ENCODE peak calls at places on chromosomes 11 and 22, in five cellular contexts. R is kidney; V is IMR-90; L is aorta; O is CD8-positive, alpha-beta T cell. T is an unnamed sample.

GRCh38 chr11:123559418-123559817 is 95.0 kb downstream of the SCN3B start:
- DNase-seq in R (no peak), V (peak; percentile 36), L (no peak), O (no peak), T (no peak)

GRCh38 chr22:27561301-27561820 is 240.2 kb downstream of the MN1 start:
- DNase-seq in R (no peak), V (no peak), L (no peak), O (no peak), T (no peak)

GRCh38 chr11:44778200-44779100 is 51.7 kb downstream of the TSPAN18 start:
- DNase-seq in R (no peak), V (no peak), L (no peak), O (no peak), T (peak; percentile 39)

GRCh38 chr11:86484164-86484794 is 109.6 kb downstream of the CCDC81 start:
- DNase-seq in R (no peak), V (peak; percentile 100), L (peak; percentile 82), O (no peak), T (no peak)

GRCh38 chr11:32053151-32053550 is 37.7 kb upstream of the RCN1 start:
- DNase-seq in R (no peak), V (no peak), L (no peak), O (no peak), T (no peak)

GRCh38 chr11:126153999-126154398 is 57.5 kb downstream of the RPUSD4 start:
- DNase-seq in R (no peak), V (peak; percentile 92), L (no peak), O (no peak), T (no peak)

GRCh38 chr11:58866788-58867187 is 22.3 kb upstream of the GLYATL2 start:
- DNase-seq in R (no peak), V (peak; percentile 49), L (no peak), O (no peak), T (no peak)

GRCh38 chr11:10490032-10490397 is 35.0 kb downstream of the AMPD3 start:
- DNase-seq in R (no peak), V (no peak), L (no peak), O (no peak), T (peak; percentile 46)

GRCh38 chr11:720642-721346 is 14.8 kb downstream of the EPS8L2 start:
- DNase-seq in R (no peak), V (peak; percentile 29), L (peak; percentile 48), O (no peak), T (no peak)

GRCh38 chr11:45809456-45810395 is 4.8 kb downstream of the SLC35C1 start:
- DNase-seq in R (no peak), V (no peak), L (no peak), O (no peak), T (no peak)

GRCh38 chr11:65438257-65439151 is 15.9 kb downstream of the NEAT1 start:
- DNase-seq in R (no peak), V (peak; percentile 40), L (no peak), O (no peak), T (no peak)

GRCh38 chr11:64419818-64420485 is 61.0 kb downstream of the RPS6KA4 start:
- DNase-seq in R (peak; percentile 14), V (no peak), L (peak; percentile 58), O (no peak), T (no peak)

GRCh38 chr11:57386178-57386945 is 4.1 kb downstream of the PRG2 start:
- DNase-seq in R (no peak), V (no peak), L (no peak), O (no peak), T (no peak)

GRCh38 chr22:24271406-24271760 is 752 bp downstream of the SPECC1L start:
- DNase-seq in R (no peak), V (peak; percentile 12), L (peak; percentile 52), O (no peak), T (no peak)

GRCh38 chr11:133570376-133570775 is 38.1 kb upstream of the OPCML start:
- DNase-seq in R (no peak), V (no peak), L (no peak), O (no peak), T (no peak)

GRCh38 chr11:80593981-80594380 is 1153.2 kb upstream of the TENM4 start:
- DNase-seq in R (no peak), V (peak; percentile 44), L (no peak), O (no peak), T (no peak)

GRCh38 chr11:115612331-115612730 is 108.1 kb upstream of the CADM1 start:
- DNase-seq in R (no peak), V (peak; percentile 50), L (no peak), O (no peak), T (no peak)

GRCh38 chr11:13876423-13876822 is 86.1 kb upstream of the SPON1 start:
- DNase-seq in R (no peak), V (no peak), L (no peak), O (no peak), T (no peak)

GRCh38 chr11:67651976-67652895 is 1.7 kb upstream of the ACY3 start:
- DNase-seq in R (no peak), V (no peak), L (no peak), O (no peak), T (peak; percentile 13)

GRCh38 chr11:124746621-124747243 is 5.3 kb downstream of the VSIG2 start:
- DNase-seq in R (peak; percentile 93), V (peak; percentile 72), L (peak; percentile 79), O (peak; percentile 77), T (peak; percentile 94)

GRCh38 chr11:11243258-11243789 is 109.7 kb downstream of the CSNK2A3 start:
- DNase-seq in R (no peak), V (no peak), L (peak; percentile 72), O (no peak), T (no peak)

GRCh38 chr11:44852952-44853351 is 97.7 kb downstream of the TP53I11 start:
- DNase-seq in R (no peak), V (no peak), L (no peak), O (no peak), T (no peak)

GRCh38 chr11:59607703-59608454 is 7.7 kb downstream of the OSBP start:
- DNase-seq in R (no peak), V (no peak), L (no peak), O (no peak), T (no peak)

GRCh38 chr11:6307879-6308278 is 12.4 kb downstream of the CAVIN3 start:
- DNase-seq in R (no peak), V (peak; percentile 77), L (no peak), O (no peak), T (no peak)

DNA sequence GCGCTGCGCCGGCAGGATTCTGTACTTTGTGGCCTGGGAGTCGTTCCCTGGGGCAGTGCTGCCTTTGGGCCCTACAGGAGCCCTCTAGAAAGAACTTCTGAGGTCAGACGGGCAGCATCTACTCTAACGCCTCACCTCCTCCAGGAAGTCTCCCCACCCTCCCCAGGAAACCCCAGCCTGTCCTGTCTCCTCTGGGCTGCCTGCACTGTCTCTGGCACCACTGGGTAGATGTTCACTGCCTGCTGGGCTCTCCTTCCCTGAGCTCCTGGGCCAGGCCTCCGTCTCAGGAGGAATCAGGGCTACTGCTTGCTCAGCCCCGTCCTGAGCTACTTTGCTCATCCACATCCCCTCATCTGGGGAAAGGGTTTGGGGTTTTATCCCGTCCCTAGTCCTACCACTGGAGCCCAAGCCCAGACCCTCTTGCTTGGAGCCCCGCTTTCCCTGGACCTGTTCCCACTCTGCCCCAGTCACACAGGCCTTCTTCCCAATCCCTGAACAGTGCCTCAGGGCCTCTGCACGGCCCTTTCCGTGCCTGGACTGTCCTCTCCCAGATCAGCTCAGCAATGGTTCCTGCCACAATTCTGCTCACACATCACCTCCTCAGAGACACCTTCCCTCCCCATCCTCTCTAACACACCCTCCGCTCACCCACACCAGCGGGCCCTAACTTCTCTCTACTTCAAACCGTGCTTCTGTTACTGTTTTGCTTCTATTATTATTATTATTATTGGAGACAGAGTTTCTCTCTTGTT is 11.3 kb upstream of the TREH start:
- DNase-seq in R (no peak), V (no peak), L (no peak), O (no peak), T (peak; percentile 56)
- H3K27ac ChIP-seq in R (peak overlapping the region; percentile 80), V (no peak overlapping the region), L (no peak overlapping the region), O (no peak overlapping the region), T (no peak overlapping the region)

GRCh38 chr11:34146411-34146810 is 41.0 kb downstream of the NAT10 start:
- DNase-seq in R (no peak), V (no peak), L (no peak), O (no peak), T (no peak)

GRCh38 chr11:34145073-34145472 is 39.6 kb downstream of the NAT10 start:
- DNase-seq in R (no peak), V (no peak), L (no peak), O (no peak), T (no peak)

GRCh38 chr11:34147581-34147980 is 42.2 kb downstream of the NAT10 start:
- DNase-seq in R (peak; percentile 17), V (no peak), L (no peak), O (no peak), T (no peak)

GRCh38 chr11:34146866-34147265 is 41.4 kb downstream of the NAT10 start:
- DNase-seq in R (peak; percentile 13), V (no peak), L (no peak), O (no peak), T (no peak)

GRCh38 chr11:34145847-34146381 is 40.5 kb downstream of the NAT10 start:
- DNase-seq in R (no peak), V (no peak), L (no peak), O (no peak), T (no peak)
- H3K4me3 ChIP-seq in R (no peak overlapping the region), V (no peak overlapping the region), L (no peak overlapping the region), O (no peak overlapping the region), T (no peak overlapping the region)

GRCh38 chr22:46549971-46550641 is 12.7 kb upstream of the CELSR1 start:
- DNase-seq in R (peak; percentile 71), V (no peak), L (peak; percentile 49), O (no peak), T (no peak)
- H3K4me1 ChIP-seq in R (peaks cover 14% of the 10 kb centered on the region), V (peaks cover 27% of the 10 kb centered on the region), L (no peaks in the 10 kb centered on the region), O (no peaks in the 10 kb centered on the region), T (peaks cover 32% of the 10 kb centered on the region)

DNA sequence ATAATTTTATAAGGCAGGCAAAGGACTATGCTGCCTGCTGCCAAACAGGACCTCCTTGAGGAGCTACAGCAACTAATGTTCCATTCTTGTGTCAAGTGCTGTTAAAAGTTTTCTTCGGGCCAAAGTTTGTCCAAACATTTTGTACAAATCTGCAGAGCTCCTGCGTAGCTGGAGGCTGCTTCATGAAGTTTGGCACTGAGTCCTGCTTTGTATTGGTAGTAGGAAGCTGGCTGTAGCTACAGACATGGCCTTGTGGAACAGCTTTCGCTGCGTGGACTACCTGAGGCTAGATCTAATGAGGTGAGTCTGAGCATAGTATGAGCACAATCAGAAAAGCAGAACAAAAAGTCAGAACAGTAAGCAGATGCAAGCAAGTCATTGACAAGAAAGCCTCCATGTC is 528.1 kb downstream of the DLG2 start:
- DNase-seq in R (no peak), V (no peak), L (no peak), O (no peak), T (no peak)
- H3K27ac ChIP-seq in R (no peak overlapping the region), V (no peak overlapping the region), L (no peak overlapping the region), O (no peak overlapping the region), T (no peak overlapping the region)

GRCh38 chr22:45504703-45505341 is 2.1 kb downstream of the FBLN1 start:
- DNase-seq in R (peak; percentile 86), V (peak; percentile 37), L (peak; percentile 65), O (no peak), T (no peak)

GRCh38 chr22:45503816-45504702 is 1.4 kb downstream of the FBLN1 start:
- DNase-seq in R (peak; percentile 72), V (peak; percentile 72), L (peak; percentile 44), O (no peak), T (no peak)

GRCh38 chr22:45506961-45507360 is 4.3 kb downstream of the FBLN1 start:
- DNase-seq in R (peak; percentile 49), V (no peak), L (peak; percentile 46), O (no peak), T (no peak)

GRCh38 chr22:45507798-45508197 is 5.1 kb downstream of the FBLN1 start:
- DNase-seq in R (peak; percentile 41), V (no peak), L (no peak), O (no peak), T (no peak)

GRCh38 chr22:45505991-45506743 is 3.5 kb downstream of the FBLN1 start:
- DNase-seq in R (peak; percentile 41), V (no peak), L (peak; percentile 41), O (no peak), T (no peak)
- H3K4me3 ChIP-seq in R (no peak overlapping the region), V (no peak overlapping the region), L (no peak overlapping the region), O (no peak overlapping the region), T (peak overlapping the region; percentile 54)